ENCODE peak calls at places on chromosomes 4 and X, in ten cellular contexts. One of them, this sample, is unnamed.

GRCh38 chrX:154051210-154051810 is 31.6 kb upstream of the IRAK1 start:
- DNase-seq in LHCN-M2: peak
- DNase-seq in posterior cingulate gyrus: no peak
- DNase-seq in activated naive CD4-positive, alpha-beta T cell treated with anti-CD3 and anti-CD28 coated beads for 36 hours: peak
- DNase-seq in HT1080: peak
- DNase-seq in AG09319: no peak
- DNase-seq in Right ventricle myocardium inferior: no peak
- DNase-seq in T-helper 1 cell: peak
- DNase-seq in NCI-H1694 treated with DMSO at 0.1 percent for 48 hours: peak
- DNase-seq in caudate nucleus: no peak
- DNase-seq in this sample: peak

GRCh38 chrX:136768469-136769084 is 12.2 kb downstream of the ARHGEF6 start:
- DNase-seq in LHCN-M2: peak
- DNase-seq in posterior cingulate gyrus: no peak
- DNase-seq in activated naive CD4-positive, alpha-beta T cell treated with anti-CD3 and anti-CD28 coated beads for 36 hours: peak
- DNase-seq in HT1080: peak
- DNase-seq in AG09319: peak
- DNase-seq in Right ventricle myocardium inferior: peak
- DNase-seq in T-helper 1 cell: no peak
- DNase-seq in NCI-H1694 treated with DMSO at 0.1 percent for 48 hours: peak
- DNase-seq in caudate nucleus: no peak
- DNase-seq in this sample: peak

GRCh38 chr4:7393491-7394183 is 41.1 kb downstream of the PSAPL1 start:
- DNase-seq in LHCN-M2: no peak
- DNase-seq in posterior cingulate gyrus: peak
- DNase-seq in activated naive CD4-positive, alpha-beta T cell treated with anti-CD3 and anti-CD28 coated beads for 36 hours: no peak
- DNase-seq in HT1080: no peak
- DNase-seq in AG09319: no peak
- DNase-seq in Right ventricle myocardium inferior: peak
- DNase-seq in T-helper 1 cell: no peak
- DNase-seq in NCI-H1694 treated with DMSO at 0.1 percent for 48 hours: no peak
- DNase-seq in caudate nucleus: no peak
- DNase-seq in this sample: no peak

GRCh38 chr4:178664636-178665035 is 1222.4 kb upstream of the AGA start:
- DNase-seq in LHCN-M2: no peak
- DNase-seq in posterior cingulate gyrus: no peak
- DNase-seq in activated naive CD4-positive, alpha-beta T cell treated with anti-CD3 and anti-CD28 coated beads for 36 hours: no peak
- DNase-seq in HT1080: no peak
- DNase-seq in AG09319: no peak
- DNase-seq in Right ventricle myocardium inferior: no peak
- DNase-seq in T-helper 1 cell: no peak
- DNase-seq in NCI-H1694 treated with DMSO at 0.1 percent for 48 hours: no peak
- DNase-seq in caudate nucleus: no peak
- DNase-seq in this sample: no peak

GRCh38 chrX:131728295-131729145 is 184.6 kb downstream of the OR13H1 start:
- DNase-seq in LHCN-M2: no peak
- DNase-seq in posterior cingulate gyrus: peak
- DNase-seq in activated naive CD4-positive, alpha-beta T cell treated with anti-CD3 and anti-CD28 coated beads for 36 hours: no peak
- DNase-seq in HT1080: no peak
- DNase-seq in AG09319: peak
- DNase-seq in Right ventricle myocardium inferior: no peak
- DNase-seq in T-helper 1 cell: no peak
- DNase-seq in NCI-H1694 treated with DMSO at 0.1 percent for 48 hours: no peak
- DNase-seq in caudate nucleus: no peak
- DNase-seq in this sample: peak

GRCh38 chrX:73812256-73812655 is 249.3 kb downstream of the CHIC1 start:
- DNase-seq in LHCN-M2: peak
- DNase-seq in posterior cingulate gyrus: no peak
- DNase-seq in activated naive CD4-positive, alpha-beta T cell treated with anti-CD3 and anti-CD28 coated beads for 36 hours: no peak
- DNase-seq in HT1080: no peak
- DNase-seq in AG09319: no peak
- DNase-seq in Right ventricle myocardium inferior: no peak
- DNase-seq in T-helper 1 cell: no peak
- DNase-seq in NCI-H1694 treated with DMSO at 0.1 percent for 48 hours: no peak
- DNase-seq in caudate nucleus: no peak
- DNase-seq in this sample: peak

GRCh38 chr4:11218692-11219091 is 210.0 kb downstream of the HS3ST1 start:
- DNase-seq in LHCN-M2: no peak
- DNase-seq in posterior cingulate gyrus: no peak
- DNase-seq in activated naive CD4-positive, alpha-beta T cell treated with anti-CD3 and anti-CD28 coated beads for 36 hours: no peak
- DNase-seq in HT1080: no peak
- DNase-seq in AG09319: no peak
- DNase-seq in Right ventricle myocardium inferior: no peak
- DNase-seq in T-helper 1 cell: no peak
- DNase-seq in NCI-H1694 treated with DMSO at 0.1 percent for 48 hours: no peak
- DNase-seq in caudate nucleus: no peak
- DNase-seq in this sample: no peak

GRCh38 chr4:24690436-24690835 is 104.9 kb upstream of the SOD3 start:
- DNase-seq in LHCN-M2: no peak
- DNase-seq in posterior cingulate gyrus: no peak
- DNase-seq in activated naive CD4-positive, alpha-beta T cell treated with anti-CD3 and anti-CD28 coated beads for 36 hours: no peak
- DNase-seq in HT1080: no peak
- DNase-seq in AG09319: peak
- DNase-seq in Right ventricle myocardium inferior: no peak
- DNase-seq in T-helper 1 cell: no peak
- DNase-seq in NCI-H1694 treated with DMSO at 0.1 percent for 48 hours: no peak
- DNase-seq in caudate nucleus: no peak
- DNase-seq in this sample: no peak

GRCh38 chrX:38438321-38438720 is 85.9 kb downstream of the OTC start:
- DNase-seq in LHCN-M2: no peak
- DNase-seq in posterior cingulate gyrus: no peak
- DNase-seq in activated naive CD4-positive, alpha-beta T cell treated with anti-CD3 and anti-CD28 coated beads for 36 hours: peak
- DNase-seq in HT1080: no peak
- DNase-seq in AG09319: no peak
- DNase-seq in Right ventricle myocardium inferior: no peak
- DNase-seq in T-helper 1 cell: no peak
- DNase-seq in NCI-H1694 treated with DMSO at 0.1 percent for 48 hours: no peak
- DNase-seq in caudate nucleus: no peak
- DNase-seq in this sample: no peak

GRCh38 chrX:70592091-70592490 is 147.5 kb downstream of the DLG3 start:
- DNase-seq in LHCN-M2: peak
- DNase-seq in posterior cingulate gyrus: no peak
- DNase-seq in activated naive CD4-positive, alpha-beta T cell treated with anti-CD3 and anti-CD28 coated beads for 36 hours: peak
- DNase-seq in HT1080: peak
- DNase-seq in AG09319: peak
- DNase-seq in Right ventricle myocardium inferior: no peak
- DNase-seq in T-helper 1 cell: no peak
- DNase-seq in NCI-H1694 treated with DMSO at 0.1 percent for 48 hours: no peak
- DNase-seq in caudate nucleus: no peak
- DNase-seq in this sample: peak

GRCh38 chr4:7813674-7814073 is 126.0 kb downstream of the AFAP1 start:
- DNase-seq in LHCN-M2: peak
- DNase-seq in posterior cingulate gyrus: no peak
- DNase-seq in activated naive CD4-positive, alpha-beta T cell treated with anti-CD3 and anti-CD28 coated beads for 36 hours: no peak
- DNase-seq in HT1080: peak
- DNase-seq in AG09319: no peak
- DNase-seq in Right ventricle myocardium inferior: no peak
- DNase-seq in T-helper 1 cell: no peak
- DNase-seq in NCI-H1694 treated with DMSO at 0.1 percent for 48 hours: no peak
- DNase-seq in caudate nucleus: no peak
- DNase-seq in this sample: peak

GRCh38 chr4:77959566-77960338 is 97.1 kb downstream of the MRPL1 start:
- DNase-seq in LHCN-M2: peak
- DNase-seq in posterior cingulate gyrus: no peak
- DNase-seq in activated naive CD4-positive, alpha-beta T cell treated with anti-CD3 and anti-CD28 coated beads for 36 hours: no peak
- DNase-seq in HT1080: no peak
- DNase-seq in AG09319: peak
- DNase-seq in Right ventricle myocardium inferior: no peak
- DNase-seq in T-helper 1 cell: no peak
- DNase-seq in NCI-H1694 treated with DMSO at 0.1 percent for 48 hours: peak
- DNase-seq in caudate nucleus: no peak
- DNase-seq in this sample: peak

GRCh38 chrX:12210196-12210815 is 72.0 kb downstream of the FRMPD4 start:
- DNase-seq in LHCN-M2: peak
- DNase-seq in posterior cingulate gyrus: peak
- DNase-seq in activated naive CD4-positive, alpha-beta T cell treated with anti-CD3 and anti-CD28 coated beads for 36 hours: no peak
- DNase-seq in HT1080: peak
- DNase-seq in AG09319: peak
- DNase-seq in Right ventricle myocardium inferior: no peak
- DNase-seq in T-helper 1 cell: no peak
- DNase-seq in NCI-H1694 treated with DMSO at 0.1 percent for 48 hours: no peak
- DNase-seq in caudate nucleus: no peak
- DNase-seq in this sample: peak

GRCh38 chr4:76758290-76758882 is 139.6 kb downstream of the SOWAHB start:
- DNase-seq in LHCN-M2: peak
- DNase-seq in posterior cingulate gyrus: no peak
- DNase-seq in activated naive CD4-positive, alpha-beta T cell treated with anti-CD3 and anti-CD28 coated beads for 36 hours: no peak
- DNase-seq in HT1080: peak
- DNase-seq in AG09319: no peak
- DNase-seq in Right ventricle myocardium inferior: no peak
- DNase-seq in T-helper 1 cell: no peak
- DNase-seq in NCI-H1694 treated with DMSO at 0.1 percent for 48 hours: no peak
- DNase-seq in caudate nucleus: no peak
- DNase-seq in this sample: peak

GRCh38 chr4:173521474-173522159 is 8.4 kb downstream of the HAND2 start:
- DNase-seq in LHCN-M2: peak
- DNase-seq in posterior cingulate gyrus: no peak
- DNase-seq in activated naive CD4-positive, alpha-beta T cell treated with anti-CD3 and anti-CD28 coated beads for 36 hours: no peak
- DNase-seq in HT1080: no peak
- DNase-seq in AG09319: no peak
- DNase-seq in Right ventricle myocardium inferior: peak
- DNase-seq in T-helper 1 cell: no peak
- DNase-seq in NCI-H1694 treated with DMSO at 0.1 percent for 48 hours: no peak
- DNase-seq in caudate nucleus: no peak
- DNase-seq in this sample: no peak

GRCh38 chr4:6944311-6945051 is 34.9 kb downstream of the TBC1D14 start:
- DNase-seq in LHCN-M2: no peak
- DNase-seq in posterior cingulate gyrus: no peak
- DNase-seq in activated naive CD4-positive, alpha-beta T cell treated with anti-CD3 and anti-CD28 coated beads for 36 hours: no peak
- DNase-seq in HT1080: no peak
- DNase-seq in AG09319: no peak
- DNase-seq in Right ventricle myocardium inferior: no peak
- DNase-seq in T-helper 1 cell: no peak
- DNase-seq in NCI-H1694 treated with DMSO at 0.1 percent for 48 hours: no peak
- DNase-seq in caudate nucleus: no peak
- DNase-seq in this sample: no peak

GRCh38 chr4:182560358-182560757 is 317.2 kb downstream of the TENM3 start:
- DNase-seq in LHCN-M2: peak
- DNase-seq in posterior cingulate gyrus: no peak
- DNase-seq in activated naive CD4-positive, alpha-beta T cell treated with anti-CD3 and anti-CD28 coated beads for 36 hours: no peak
- DNase-seq in HT1080: peak
- DNase-seq in AG09319: no peak
- DNase-seq in Right ventricle myocardium inferior: no peak
- DNase-seq in T-helper 1 cell: no peak
- DNase-seq in NCI-H1694 treated with DMSO at 0.1 percent for 48 hours: no peak
- DNase-seq in caudate nucleus: no peak
- DNase-seq in this sample: no peak

GRCh38 chrX:15786930-15787329 is 3.4 kb upstream of the ZRSR2 start:
- DNase-seq in LHCN-M2: no peak
- DNase-seq in posterior cingulate gyrus: no peak
- DNase-seq in activated naive CD4-positive, alpha-beta T cell treated with anti-CD3 and anti-CD28 coated beads for 36 hours: no peak
- DNase-seq in HT1080: no peak
- DNase-seq in AG09319: no peak
- DNase-seq in Right ventricle myocardium inferior: no peak
- DNase-seq in T-helper 1 cell: no peak
- DNase-seq in NCI-H1694 treated with DMSO at 0.1 percent for 48 hours: no peak
- DNase-seq in caudate nucleus: no peak
- DNase-seq in this sample: no peak

GRCh38 chrX:51641421-51642021 is 22.8 kb upstream of the CENPVL3 start:
- DNase-seq in LHCN-M2: peak
- DNase-seq in posterior cingulate gyrus: no peak
- DNase-seq in activated naive CD4-positive, alpha-beta T cell treated with anti-CD3 and anti-CD28 coated beads for 36 hours: peak
- DNase-seq in HT1080: peak
- DNase-seq in AG09319: peak
- DNase-seq in Right ventricle myocardium inferior: no peak
- DNase-seq in T-helper 1 cell: no peak
- DNase-seq in NCI-H1694 treated with DMSO at 0.1 percent for 48 hours: peak
- DNase-seq in caudate nucleus: no peak
- DNase-seq in this sample: peak

GRCh38 chr4:86972997-86973396 is 38.2 kb downstream of the AFF1 start:
- DNase-seq in LHCN-M2: no peak
- DNase-seq in posterior cingulate gyrus: no peak
- DNase-seq in activated naive CD4-positive, alpha-beta T cell treated with anti-CD3 and anti-CD28 coated beads for 36 hours: no peak
- DNase-seq in HT1080: no peak
- DNase-seq in AG09319: no peak
- DNase-seq in Right ventricle myocardium inferior: no peak
- DNase-seq in T-helper 1 cell: no peak
- DNase-seq in NCI-H1694 treated with DMSO at 0.1 percent for 48 hours: no peak
- DNase-seq in caudate nucleus: no peak
- DNase-seq in this sample: peak

GRCh38 chr4:15653864-15654391 is 1.2 kb downstream of the FBXL5 start:
- DNase-seq in LHCN-M2: peak
- DNase-seq in posterior cingulate gyrus: no peak
- DNase-seq in activated naive CD4-positive, alpha-beta T cell treated with anti-CD3 and anti-CD28 coated beads for 36 hours: peak
- DNase-seq in HT1080: peak
- DNase-seq in AG09319: no peak
- DNase-seq in Right ventricle myocardium inferior: no peak
- DNase-seq in T-helper 1 cell: no peak
- DNase-seq in NCI-H1694 treated with DMSO at 0.1 percent for 48 hours: no peak
- DNase-seq in caudate nucleus: no peak
- DNase-seq in this sample: peak

GRCh38 chr4:85527815-85528214 is 52.9 kb downstream of the ARHGAP24 start:
- DNase-seq in LHCN-M2: no peak
- DNase-seq in posterior cingulate gyrus: no peak
- DNase-seq in activated naive CD4-positive, alpha-beta T cell treated with anti-CD3 and anti-CD28 coated beads for 36 hours: no peak
- DNase-seq in HT1080: no peak
- DNase-seq in AG09319: no peak
- DNase-seq in Right ventricle myocardium inferior: no peak
- DNase-seq in T-helper 1 cell: no peak
- DNase-seq in NCI-H1694 treated with DMSO at 0.1 percent for 48 hours: no peak
- DNase-seq in caudate nucleus: no peak
- DNase-seq in this sample: no peak

GRCh38 chrX:115410731-115411435 is 121.4 kb downstream of the LUZP4 start:
- DNase-seq in LHCN-M2: no peak
- DNase-seq in posterior cingulate gyrus: no peak
- DNase-seq in activated naive CD4-positive, alpha-beta T cell treated with anti-CD3 and anti-CD28 coated beads for 36 hours: no peak
- DNase-seq in HT1080: no peak
- DNase-seq in AG09319: no peak
- DNase-seq in Right ventricle myocardium inferior: no peak
- DNase-seq in T-helper 1 cell: no peak
- DNase-seq in NCI-H1694 treated with DMSO at 0.1 percent for 48 hours: no peak
- DNase-seq in caudate nucleus: no peak
- DNase-seq in this sample: no peak

GRCh38 chr4:88244821-88245579 is 39.4 kb downstream of the PPM1K start:
- DNase-seq in LHCN-M2: peak
- DNase-seq in posterior cingulate gyrus: no peak
- DNase-seq in activated naive CD4-positive, alpha-beta T cell treated with anti-CD3 and anti-CD28 coated beads for 36 hours: peak
- DNase-seq in HT1080: no peak
- DNase-seq in AG09319: no peak
- DNase-seq in Right ventricle myocardium inferior: peak
- DNase-seq in T-helper 1 cell: no peak
- DNase-seq in NCI-H1694 treated with DMSO at 0.1 percent for 48 hours: no peak
- DNase-seq in caudate nucleus: no peak
- DNase-seq in this sample: no peak

GRCh38 chr4:48369248-48369647 is 27.9 kb downstream of the SLAIN2 start:
- DNase-seq in LHCN-M2: no peak
- DNase-seq in posterior cingulate gyrus: no peak
- DNase-seq in activated naive CD4-positive, alpha-beta T cell treated with anti-CD3 and anti-CD28 coated beads for 36 hours: no peak
- DNase-seq in HT1080: peak
- DNase-seq in AG09319: no peak
- DNase-seq in Right ventricle myocardium inferior: no peak
- DNase-seq in T-helper 1 cell: no peak
- DNase-seq in NCI-H1694 treated with DMSO at 0.1 percent for 48 hours: no peak
- DNase-seq in caudate nucleus: no peak
- DNase-seq in this sample: no peak

GRCh38 chrX:133881011-133881410 is 104.4 kb downstream of the GPC3 start:
- DNase-seq in LHCN-M2: peak
- DNase-seq in posterior cingulate gyrus: no peak
- DNase-seq in activated naive CD4-positive, alpha-beta T cell treated with anti-CD3 and anti-CD28 coated beads for 36 hours: no peak
- DNase-seq in HT1080: no peak
- DNase-seq in AG09319: no peak
- DNase-seq in Right ventricle myocardium inferior: no peak
- DNase-seq in T-helper 1 cell: no peak
- DNase-seq in NCI-H1694 treated with DMSO at 0.1 percent for 48 hours: no peak
- DNase-seq in caudate nucleus: no peak
- DNase-seq in this sample: no peak

GRCh38 chrX:129682979-129683378 is 28.2 kb upstream of the APLN start:
- DNase-seq in LHCN-M2: no peak
- DNase-seq in posterior cingulate gyrus: no peak
- DNase-seq in activated naive CD4-positive, alpha-beta T cell treated with anti-CD3 and anti-CD28 coated beads for 36 hours: no peak
- DNase-seq in HT1080: no peak
- DNase-seq in AG09319: no peak
- DNase-seq in Right ventricle myocardium inferior: no peak
- DNase-seq in T-helper 1 cell: no peak
- DNase-seq in NCI-H1694 treated with DMSO at 0.1 percent for 48 hours: no peak
- DNase-seq in caudate nucleus: no peak
- DNase-seq in this sample: no peak

GRCh38 chr4:120902925-120903324 is 19.6 kb downstream of the PRDM5 start:
- DNase-seq in LHCN-M2: peak
- DNase-seq in posterior cingulate gyrus: no peak
- DNase-seq in activated naive CD4-positive, alpha-beta T cell treated with anti-CD3 and anti-CD28 coated beads for 36 hours: peak
- DNase-seq in HT1080: no peak
- DNase-seq in AG09319: no peak
- DNase-seq in Right ventricle myocardium inferior: peak
- DNase-seq in T-helper 1 cell: no peak
- DNase-seq in NCI-H1694 treated with DMSO at 0.1 percent for 48 hours: no peak
- DNase-seq in caudate nucleus: no peak
- DNase-seq in this sample: no peak